ENCODE peak calls at places on chromosomes 7 and 10, in six cellular contexts. R is mesenchymal stem cell, M is neural progenitor cell, V is GM23248, O is astrocyte, S is PC-3. E is an unnamed sample.
A peak's percentile ranks its signal among the peaks of the same experiment; 100 is the strongest.

GRCh38 chr7:56023500-56023899 is 27.7 kb downstream of the PSPH start:
- DNase-seq in S (no peak), M (no peak), O (no peak), V (no peak), R (no peak), E (no peak)

GRCh38 chr10:72292223-72292691 is 18.5 kb downstream of the DDIT4 start:
- DNase-seq in S (peak; percentile 93), O (peak; percentile 35), R (no peak), V (peak; percentile 32), M (no peak), E (no peak)

GRCh38 chr7:41134242-41134872 is 568.5 kb downstream of the INHBA start:
- DNase-seq in S (peak; percentile 51), R (peak; percentile 70), O (peak; percentile 51), M (no peak), V (peak; percentile 49), E (peak; percentile 23)

GRCh38 chr10:119737827-119738226 is 12.0 kb downstream of the INPP5F start:
- DNase-seq in O (peak; percentile 87), R (peak; percentile 84), M (peak; percentile 20), S (peak; percentile 78), V (peak; percentile 88), E (peak; percentile 88)

GRCh38 chr7:37927739-37928444 is 7.5 kb downstream of the EPDR1 start:
- DNase-seq in V (no peak), S (no peak), R (no peak), O (peak; percentile 41), M (no peak), E (peak; percentile 79)

GRCh38 chr7:44149571-44150465 is 8.7 kb upstream of the MYL7 start:
- DNase-seq in M (no peak), V (peak; percentile 38), R (no peak), S (no peak), O (no peak), E (peak; percentile 68)

GRCh38 chr10:43091846-43092245 is 15.0 kb downstream of the RET start:
- DNase-seq in V (no peak), S (peak; percentile 20), R (no peak), O (no peak), M (no peak), E (no peak)

GRCh38 chr7:80463272-80463920 is 48.5 kb downstream of the GNAT3 start:
- DNase-seq in V (no peak), S (peak; percentile 32), O (no peak), R (peak; percentile 27), M (no peak), E (no peak)

GRCh38 chr7:1432411-1433082 is 26.7 kb downstream of the MICALL2 start:
- DNase-seq in R (peak; percentile 56), M (peak; percentile 84), V (peak; percentile 62), S (peak; percentile 79), O (no peak), E (peak; percentile 88)

GRCh38 chr10:12720217-12720981 is 281.1 kb downstream of the CCDC3 start:
- DNase-seq in M (no peak), R (peak; percentile 89), S (peak; percentile 93), V (peak; percentile 87), O (peak; percentile 99), E (peak; percentile 95)

GRCh38 chr7:50869108-50869716 is 86.5 kb upstream of the GRB10 start:
- DNase-seq in S (peak; percentile 87), R (peak; percentile 36), V (peak; percentile 92), O (peak; percentile 91), M (no peak), E (peak; percentile 83)

GRCh38 chr7:121872831-121873764 is at the start of gene PTPRZ1:
- DNase-seq in M (peak; percentile 95), R (peak; percentile 38), S (no peak), O (peak; percentile 20), V (peak; percentile 55), E (peak; percentile 67)
- H3K4me3 ChIP-seq in M (peak within 1 kb of the TSS; percentile 81), R (peak within 1 kb of the TSS; percentile 62), S (peak within 1 kb of the TSS; percentile 51), O (peak within 1 kb of the TSS; percentile 77), V (peak within 1 kb of the TSS; percentile 75), E (peak within 1 kb of the TSS; percentile 90)

GRCh38 chr7:5666361-5666760 is 115.1 kb downstream of the RNF216 start:
- DNase-seq in S (no peak), V (no peak), R (no peak), M (peak; percentile 70), O (no peak), E (no peak)
- H3K4me1 ChIP-seq in S (no peaks in the 10 kb centered on the region), V (no peaks in the 10 kb centered on the region), R (peaks cover 4% of the 10 kb centered on the region), M (peaks cover 19% of the 10 kb centered on the region), O (no peaks in the 10 kb centered on the region), E (peaks cover 29% of the 10 kb centered on the region)

GRCh38 chr7:129778770-129779601 is 167.5 kb downstream of the NRF1 start:
- DNase-seq in V (peak; percentile 54), M (peak; percentile 47), S (peak; percentile 22), O (no peak), R (no peak), E (peak; percentile 25)
- H3K9ac ChIP-seq in V (no peak overlapping the region), M (no peak overlapping the region), S (peak overlapping the region; percentile 77), O (no peak overlapping the region), R (no peak overlapping the region), E (no peak overlapping the region)

GRCh38 chr7:102320601-102321350 is 34.1 kb downstream of the SH2B2 start:
- DNase-seq in V (no peak), S (no peak), R (no peak), O (no peak), M (no peak), E (no peak)
- H3K4me3 ChIP-seq in V (no peak overlapping the region), S (no peak overlapping the region), R (no peak overlapping the region), O (no peak overlapping the region), M (no peak overlapping the region), E (no peak overlapping the region)

GRCh38 chr10:34702982-34703381 is 112.1 kb downstream of the PARD3 start:
- DNase-seq in R (no peak), V (no peak), M (no peak), S (no peak), O (no peak), E (no peak)

GRCh38 chr10:34702093-34702952 is 112.8 kb downstream of the PARD3 start:
- DNase-seq in O (no peak), S (peak; percentile 54), R (no peak), V (no peak), M (peak; percentile 54), E (no peak)

GRCh38 chr10:34699904-34700303 is 115.2 kb downstream of the PARD3 start:
- DNase-seq in O (no peak), M (no peak), S (peak; percentile 57), R (no peak), V (no peak), E (no peak)

GRCh38 chr10:34698979-34699378 is 116.1 kb downstream of the PARD3 start:
- DNase-seq in S (peak; percentile 100), V (peak; percentile 76), R (no peak), M (no peak), O (peak; percentile 72), E (peak; percentile 75)

GRCh38 chr10:34701194-34701593 is 113.9 kb downstream of the PARD3 start:
- DNase-seq in R (no peak), O (no peak), V (no peak), S (no peak), M (no peak), E (no peak)
- H3K4me1 ChIP-seq in R (peaks cover 27% of the 10 kb centered on the region), O (peaks cover 38% of the 10 kb centered on the region), V (peaks cover 25% of the 10 kb centered on the region), S (peaks cover 64% of the 10 kb centered on the region), M (peaks cover 19% of the 10 kb centered on the region), E (peaks cover 44% of the 10 kb centered on the region)

E was measured in adipocyte.